ENCODE peak calls at places on chromosomes 5 and 9, in six cellular contexts. I, W, P, G, N and E are unnamed samples.

GRCh38 chr9:104091708-104092107 is 2.4 kb upstream of the SMC2 start:
- DNase-seq in P (no peak), I (no peak), N (peak; percentile 47), W (peak; percentile 8), G (peak; percentile 78), E (no peak)

GRCh38 chr9:136625101-136626065 is 37.3 kb upstream of the EGFL7 start:
- DNase-seq in G (peak; percentile 31), N (no peak), P (no peak), W (peak; percentile 78), I (no peak), E (no peak)

GRCh38 chr5:167725741-167726140 is 565.7 kb upstream of the WWC1 start:
- DNase-seq in G (no peak), I (no peak), P (no peak), W (no peak), N (no peak), E (no peak)

GRCh38 chr9:71096431-71097108 is 24.9 kb downstream of the TRPM3 start:
- DNase-seq in N (no peak), P (no peak), W (no peak), G (no peak), I (no peak), E (no peak)

GRCh38 chr5:73534001-73534547 is 31.4 kb downstream of the ANKRA2 start:
- DNase-seq in W (peak; percentile 50), I (no peak), G (peak; percentile 76), P (no peak), N (no peak), E (no peak)

GRCh38 chr5:120655828-120656435 is 191.8 kb downstream of the PRR16 start:
- DNase-seq in G (peak; percentile 22), N (peak; percentile 68), W (peak; percentile 30), I (peak; percentile 4), P (no peak), E (peak; percentile 49)

GRCh38 chr5:83551826-83552225 is 80.3 kb downstream of the VCAN start:
- DNase-seq in G (peak; percentile 92), W (peak; percentile 71), P (no peak), N (no peak), I (no peak), E (no peak)

GRCh38 chr5:139911425-139912120 is 116.0 kb downstream of the PSD2 start:
- DNase-seq in W (no peak), N (no peak), P (no peak), G (no peak), I (no peak), E (no peak)

GRCh38 chr5:92492908-92493307 is 1088.1 kb downstream of the NR2F1-AS1 start:
- DNase-seq in P (no peak), W (no peak), G (no peak), N (no peak), I (no peak), E (no peak)

GRCh38 chr5:74442466-74442865 is 198.1 kb downstream of the ENC1 start:
- DNase-seq in I (no peak), N (peak; percentile 96), P (no peak), G (no peak), W (no peak), E (no peak)

GRCh38 chr9:20512106-20512505 is 110.2 kb downstream of the MLLT3 start:
- DNase-seq in G (peak; percentile 72), W (peak; percentile 11), I (no peak), N (peak; percentile 72), P (no peak), E (no peak)

GRCh38 chr9:35168963-35169362 is 7.2 kb downstream of the UNC13B start:
- DNase-seq in P (no peak), W (no peak), G (no peak), I (no peak), N (no peak), E (no peak)

GRCh38 chr9:81686614-81687520 is 2.5 kb downstream of the TLE1 start:
- DNase-seq in I (peak; percentile 82), G (peak; percentile 87), W (peak; percentile 88), N (peak; percentile 77), P (no peak), E (peak; percentile 87)

GRCh38 chr9:81690251-81690851 is 1.0 kb upstream of the TLE1 start:
- DNase-seq in P (no peak), G (peak; percentile 27), N (peak; percentile 90), I (no peak), W (no peak), E (peak; percentile 53)

GRCh38 chr9:81689343-81690175 is at the start of gene TLE1:
- DNase-seq in W (peak; percentile 100), N (peak; percentile 100), G (peak; percentile 100), P (peak; percentile 99), I (peak; percentile 100), E (peak; percentile 100)

GRCh38 chr9:81685763-81686613 is 3.4 kb downstream of the TLE1 start:
- DNase-seq in G (peak; percentile 55), P (no peak), W (peak; percentile 48), I (no peak), N (peak; percentile 73), E (no peak)

DNA sequence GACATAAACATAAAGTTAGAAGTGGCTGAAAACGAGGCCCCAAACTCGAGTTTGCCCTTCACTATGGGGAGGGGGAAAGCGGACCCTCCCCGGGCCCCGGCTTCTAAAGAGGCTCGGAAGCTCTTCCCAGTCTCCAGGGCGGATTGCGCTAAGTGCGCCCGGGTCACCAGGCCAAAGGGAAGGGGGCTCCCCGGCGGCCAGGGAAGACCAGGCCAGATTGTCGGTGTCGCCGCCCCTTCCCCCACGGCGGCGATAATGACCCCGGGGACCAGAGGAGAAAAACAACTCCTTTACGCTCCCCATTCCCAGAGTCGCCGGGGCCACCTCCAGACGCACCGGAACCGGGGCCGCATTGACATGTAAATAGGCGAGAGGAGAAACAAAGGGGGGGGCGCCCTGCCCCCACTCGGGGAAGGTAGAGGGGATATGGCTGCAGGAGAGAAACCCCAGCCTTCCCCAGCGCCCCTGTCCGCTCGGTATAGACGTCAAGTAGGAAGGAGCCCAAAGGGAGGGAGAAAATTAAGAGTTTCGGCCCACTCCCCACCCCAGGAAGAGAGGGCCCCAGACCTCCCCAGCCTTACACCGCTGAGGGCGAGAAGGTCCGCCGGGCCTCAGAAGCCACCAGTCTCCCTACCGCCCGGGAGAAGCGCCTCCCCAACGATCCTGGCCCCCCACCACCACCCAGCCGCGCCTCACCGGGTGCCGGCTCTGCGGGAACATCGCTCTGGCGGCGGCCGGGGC is 1.7 kb downstream of the TLE1 start:
- DNase-seq in N (peak; percentile 12), W (peak; percentile 56), P (no peak), G (no peak), I (peak; percentile 59), E (peak; percentile 82)
- H3K4ac ChIP-seq in N (peak overlapping the region; percentile 98), W (peak overlapping the region; percentile 96), P (peak overlapping the region; percentile 61), G (peak overlapping the region; percentile 53), I (no peak overlapping the region), E (no peak overlapping the region)

GRCh38 chr5:142961435-142962171 is 191.4 kb downstream of the ARHGAP26 start:
- DNase-seq in N (no peak), W (no peak), I (no peak), G (no peak), P (no peak), E (no peak)

GRCh38 chr5:142960309-142960696 is 190.1 kb downstream of the ARHGAP26 start:
- DNase-seq in P (no peak), G (peak; percentile 86), W (peak; percentile 72), I (no peak), N (peak; percentile 89), E (no peak)

GRCh38 chr5:142958933-142959682 is 188.9 kb downstream of the ARHGAP26 start:
- DNase-seq in N (no peak), G (no peak), W (no peak), I (no peak), P (no peak), E (no peak)

GRCh38 chr5:142959683-142960308 is 189.6 kb downstream of the ARHGAP26 start:
- DNase-seq in G (peak; percentile 45), N (no peak), P (no peak), W (peak; percentile 30), I (no peak), E (no peak)

DNA sequence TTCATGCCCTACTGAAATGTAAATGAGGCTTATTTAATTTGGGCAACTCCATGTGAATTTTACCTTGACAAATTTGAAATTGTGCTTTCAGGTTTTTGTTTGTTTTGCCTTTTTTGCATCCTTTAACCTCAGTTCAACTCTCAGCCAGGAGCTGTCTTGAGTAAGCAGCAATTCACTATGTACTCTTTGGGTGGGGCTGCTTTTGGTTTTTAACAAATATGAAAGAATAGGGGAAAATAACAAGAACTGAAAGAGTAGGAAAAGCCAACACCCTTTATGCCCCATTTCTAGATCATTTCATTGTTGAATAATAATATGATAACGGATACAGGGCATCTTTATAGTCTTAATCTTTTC is 192.0 kb downstream of the ARHGAP26 start:
- DNase-seq in P (no peak), N (no peak), G (no peak), I (no peak), W (no peak), E (no peak)
- H4K91ac ChIP-seq in P (no peak overlapping the region), N (no peak overlapping the region), G (no peak overlapping the region), I (no peak overlapping the region), W (no peak overlapping the region), E (no peak overlapping the region)

GRCh38 chr5:68215888-68216736 is 556 bp downstream of the PIK3R1 start:
- DNase-seq in G (peak; percentile 48), W (peak; percentile 65), I (peak; percentile 59), N (peak; percentile 59), P (no peak), E (peak; percentile 43)

GRCh38 chr5:68214472-68215207 is 916 bp upstream of the PIK3R1 start:
- DNase-seq in P (no peak), I (no peak), G (no peak), W (peak; percentile 25), N (peak; percentile 33), E (no peak)

GRCh38 chr5:68217476-68217984 is 2.0 kb downstream of the PIK3R1 start:
- DNase-seq in W (peak; percentile 24), N (no peak), I (no peak), P (no peak), G (peak; percentile 11), E (no peak)

GRCh38 chr5:68216737-68217231 is 1.2 kb downstream of the PIK3R1 start:
- DNase-seq in P (no peak), G (peak; percentile 27), W (peak; percentile 50), I (peak; percentile 21), N (peak; percentile 42), E (no peak)

DNA sequence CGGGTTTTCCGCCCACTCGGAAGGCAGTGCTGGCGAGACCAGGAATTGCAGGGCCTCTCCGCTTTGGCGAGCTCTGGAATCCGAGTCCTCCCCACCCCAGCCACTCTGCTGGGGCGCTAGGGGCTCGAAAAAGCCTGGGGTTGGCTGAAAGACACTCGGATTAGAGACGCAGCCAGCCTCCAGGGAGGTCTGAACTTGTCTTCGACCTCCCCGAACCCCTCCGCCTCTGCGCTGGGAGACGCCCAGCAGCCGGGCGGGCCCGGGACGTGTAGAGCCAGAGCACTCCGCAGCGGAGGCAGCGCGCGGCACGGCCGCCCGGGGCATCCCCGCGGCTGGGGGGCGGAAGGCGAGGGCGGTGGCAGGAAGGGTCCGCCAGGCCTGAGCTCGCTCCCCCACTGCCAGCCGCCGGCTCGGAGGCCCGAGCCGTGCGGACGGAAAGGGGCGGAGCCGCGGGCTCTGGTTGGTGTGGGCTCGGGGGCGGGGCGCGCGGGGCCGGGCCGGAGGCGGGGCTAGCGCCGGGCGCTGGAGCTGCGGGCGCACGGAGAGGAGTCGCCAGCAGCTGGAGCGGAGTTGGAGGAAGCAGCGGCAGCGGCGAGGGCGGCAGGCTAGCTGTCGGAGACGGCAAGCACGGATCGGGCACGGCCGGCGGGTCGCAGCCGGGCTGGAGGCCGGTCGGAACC is at the start of gene PIK3R1:
- DNase-seq in G (peak; percentile 91), W (peak; percentile 93), P (peak; percentile 65), I (peak; percentile 94), N (peak; percentile 96), E (peak; percentile 94)
- H4K8ac ChIP-seq in G (peak within 1 kb of the TSS; percentile 71), W (peak within 1 kb of the TSS; percentile 82), P (peak within 1 kb of the TSS; percentile 80), I (no peak within 1 kb of the TSS), N (peak within 1 kb of the TSS; percentile 91), E (no peak within 1 kb of the TSS)

DNA sequence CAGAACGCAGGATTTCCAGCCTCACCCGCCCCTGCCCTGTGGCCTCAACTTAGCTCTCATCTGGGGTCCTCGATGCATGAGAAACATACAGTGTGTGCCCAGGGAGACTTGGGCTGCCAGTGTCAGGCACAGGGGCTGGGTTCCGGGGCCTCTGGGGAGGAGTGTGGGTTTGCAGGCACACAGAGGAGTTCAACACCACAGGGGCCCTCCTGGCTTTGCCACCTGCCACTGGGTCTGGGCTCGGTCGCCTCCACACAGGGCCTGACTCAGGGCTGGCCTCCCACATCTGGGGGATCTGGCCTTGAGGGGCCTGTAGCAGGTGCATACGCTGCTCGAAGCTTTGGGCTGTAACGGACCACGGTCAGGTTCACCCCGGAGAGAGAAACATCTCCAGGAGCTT is 111.6 kb downstream of the COL5A1 start:
- DNase-seq in I (no peak), N (no peak), P (no peak), G (no peak), W (no peak), E (no peak)
- H3K4ac ChIP-seq in I (no peak overlapping the region), N (no peak overlapping the region), P (no peak overlapping the region), G (no peak overlapping the region), W (no peak overlapping the region), E (no peak overlapping the region)